ENCODE peak calls at places on chromosome 2, in ten cellular contexts. C is GM23338, D is transverse colon, E is breast epithelium, N is spleen, H is suprapubic skin, U is sigmoid colon, J is endothelial cell of umbilical vein, Q is GM12878, K is HCT116. R is an unnamed sample.

GRCh38 chr2:227703280-227703732 is 14.5 kb downstream of the SLC19A3 start:
- DNase-seq in Q (no peak), K (no peak), H (no peak), C (peak; percentile 43), N (no peak), J (no peak), D (no peak), U (no peak), E (no peak), R (no peak)

GRCh38 chr2:24050041-24050655 is 607 bp downstream of the FKBP1B start:
- DNase-seq in E (no peak), J (peak; percentile 21), D (peak; percentile 19), K (no peak), H (no peak), N (peak; percentile 84), U (peak; percentile 70), C (peak; percentile 64), Q (no peak), R (no peak)

GRCh38 chr2:218284106-218284811 is 8.0 kb downstream of the TMBIM1 start:
- DNase-seq in K (no peak), N (no peak), H (no peak), J (peak; percentile 34), Q (no peak), U (peak; percentile 88), D (peak; percentile 75), C (no peak), E (no peak), R (peak; percentile 78)

GRCh38 chr2:121925466-121925865 is 170.0 kb downstream of the TSN start:
- DNase-seq in J (no peak), H (no peak), K (no peak), Q (no peak), U (no peak), D (no peak), N (no peak), E (no peak), C (no peak), R (no peak)

GRCh38 chr2:100411841-100412292 is 5.6 kb downstream of the CHST10 start:
- DNase-seq in C (peak; percentile 32), J (no peak), K (no peak), N (no peak), Q (no peak), U (no peak), H (no peak), D (no peak), E (no peak), R (no peak)

GRCh38 chr2:217035967-217036366 is 176.1 kb upstream of the TNP1 start:
- DNase-seq in H (no peak), E (no peak), K (no peak), Q (no peak), N (no peak), C (no peak), U (no peak), J (no peak), D (no peak), R (no peak)

GRCh38 chr2:216554755-216555154 is 56.1 kb downstream of the RPL37A start:
- DNase-seq in C (no peak), Q (no peak), E (peak; percentile 90), J (no peak), H (no peak), D (no peak), K (no peak), N (no peak), U (no peak), R (no peak)

GRCh38 chr2:49192041-49192440 is 37.7 kb upstream of the FSHR start:
- DNase-seq in K (no peak), E (no peak), D (no peak), Q (no peak), U (no peak), J (no peak), N (no peak), H (no peak), C (no peak), R (no peak)

GRCh38 chr2:46550686-46551404 is 71.5 kb downstream of the TMEM247 start:
- DNase-seq in Q (no peak), H (no peak), C (no peak), N (no peak), D (no peak), J (no peak), K (no peak), U (no peak), E (no peak), R (no peak)

GRCh38 chr2:216661639-216662375 is 28.6 kb downstream of the IGFBP2 start:
- DNase-seq in E (no peak), N (no peak), K (no peak), C (no peak), U (no peak), H (no peak), D (no peak), J (no peak), Q (no peak), R (no peak)

GRCh38 chr2:1234731-1235308 is 178.4 kb upstream of the TPO start:
- DNase-seq in K (no peak), N (no peak), C (no peak), H (no peak), E (no peak), J (no peak), Q (no peak), D (no peak), U (no peak), R (no peak)

GRCh38 chr2:207143474-207144190 is 22.1 kb downstream of the KLF7 start:
- DNase-seq in Q (no peak), E (peak; percentile 33), H (peak; percentile 79), N (peak; percentile 85), C (peak; percentile 67), U (peak; percentile 90), J (peak; percentile 91), D (peak; percentile 61), K (no peak), R (no peak)

GRCh38 chr2:168662651-168663208 is 139.7 kb upstream of the NOSTRIN start:
- DNase-seq in K (no peak), J (no peak), D (no peak), E (no peak), N (no peak), Q (no peak), H (no peak), U (no peak), C (no peak), R (no peak)

GRCh38 chr2:196170202-196170680 is 1.1 kb downstream of the STK17B start:
- DNase-seq in J (peak; percentile 75), H (no peak), D (peak; percentile 56), C (peak; percentile 20), E (peak; percentile 26), N (no peak), U (no peak), K (no peak), Q (no peak), R (no peak)

GRCh38 chr2:56801770-56802169 is 618.0 kb downstream of the CCDC85A start:
- DNase-seq in N (no peak), K (no peak), D (no peak), J (no peak), H (no peak), U (no peak), Q (no peak), C (no peak), E (no peak), R (no peak)
- TF ChIP-seq POLR2AphosphoS5 in N (no peak), K (no peak), D (no peak), J (no peak), H (no peak), U (no peak), Q (no peak), C (no peak), E (no peak), R (no peak)

GRCh38 chr2:31302940-31303563 is 69.1 kb downstream of the EHD3 start:
- DNase-seq in K (no peak), D (no peak), E (peak; percentile 93), C (no peak), Q (no peak), H (no peak), U (no peak), J (no peak), N (no peak), R (no peak)
- TF ChIP-seq POLR2AphosphoS5 in K (no peak), D (no peak), E (peak; percentile 49), C (no peak), Q (no peak), H (no peak), U (no peak), J (no peak), N (no peak), R (no peak)

GRCh38 chr2:172333206-172333605 is 94.2 kb upstream of the ITGA6 start:
- DNase-seq in D (no peak), N (no peak), U (no peak), E (no peak), Q (no peak), J (no peak), K (no peak), C (no peak), H (no peak), R (no peak)

GRCh38 chr2:172333626-172334330 is 93.6 kb upstream of the ITGA6 start:
- DNase-seq in Q (no peak), D (no peak), U (no peak), K (no peak), H (no peak), N (no peak), E (no peak), C (no peak), J (peak; percentile 65), R (no peak)

GRCh38 chr2:172329404-172330059 is 97.9 kb upstream of the ITGA6 start:
- DNase-seq in K (no peak), N (peak; percentile 87), J (peak; percentile 76), E (no peak), H (no peak), C (no peak), Q (no peak), D (peak; percentile 68), U (peak; percentile 68), R (no peak)

GRCh38 chr2:172328103-172328835 is 99.1 kb upstream of the ITGA6 start:
- DNase-seq in D (no peak), N (no peak), E (no peak), K (no peak), U (no peak), Q (no peak), C (no peak), H (no peak), J (no peak), R (no peak)

GRCh38 chr2:172330060-172330671 is 97.2 kb upstream of the ITGA6 start:
- DNase-seq in C (no peak), H (no peak), Q (no peak), K (no peak), U (no peak), J (no peak), E (no peak), D (peak; percentile 64), N (no peak), R (no peak)
- TF ChIP-seq POLR2AphosphoS5 in C (no peak), H (no peak), Q (no peak), K (no peak), U (no peak), J (no peak), E (no peak), D (no peak), N (no peak), R (no peak)

DNA sequence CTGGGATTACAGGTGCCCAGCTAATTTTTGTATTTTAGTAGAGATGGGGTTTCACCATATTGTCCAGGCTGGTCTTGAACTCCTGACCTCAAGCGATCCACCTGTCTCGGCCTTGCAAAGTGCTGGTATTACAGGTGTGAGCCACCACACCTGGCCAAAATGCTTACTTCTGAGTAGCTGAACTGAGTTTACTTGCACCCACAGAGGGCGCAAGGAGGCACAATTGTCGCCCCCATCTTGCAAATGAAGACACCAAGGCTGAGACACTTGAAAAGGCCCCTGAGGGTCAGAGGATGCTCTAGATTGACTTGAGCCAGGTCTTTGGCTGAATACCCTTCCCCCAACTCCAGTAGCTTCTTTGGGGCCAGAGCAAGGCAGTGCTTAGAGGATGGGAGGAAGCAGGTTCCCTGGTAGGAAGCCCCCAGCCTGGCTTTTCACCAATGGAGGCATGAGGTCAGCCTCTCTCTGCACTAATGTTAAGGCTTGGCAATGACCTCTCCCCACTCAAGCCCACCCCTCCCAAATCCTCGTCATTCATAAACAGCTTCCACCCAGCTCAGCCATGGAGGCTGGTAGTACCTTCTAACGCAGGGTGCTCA is 14.5 kb upstream of the KIF1A start:
- DNase-seq in H (no peak), D (no peak), J (no peak), U (no peak), E (no peak), C (peak; percentile 37), K (no peak), N (peak; percentile 64), Q (no peak), R (no peak)
- TF ChIP-seq POLR2AphosphoS5 in H (no peak), D (no peak), J (no peak), U (no peak), E (no peak), C (no peak), K (no peak), N (no peak), Q (no peak), R (no peak)